ENCODE peak calls at places on chromosomes 2 and 18, in eight cellular contexts. Z, F, Q, I, J, E, V and H are unnamed samples.
A peak's percentile ranks its signal among the peaks of the same experiment; 100 is the strongest.

GRCh38 chr18:32048507-32049091 is 30.0 kb downstream of the RNF125 start:
- DNase-seq in I (no peak), F (no peak), V (no peak), E (no peak), J (no peak), Q (peak; percentile 67), Z (no peak), H (peak; percentile 77)

GRCh38 chr2:231545105-231545902 is 15.1 kb upstream of the NMUR1 start:
- DNase-seq in V (peak; percentile 36), I (no peak), J (peak; percentile 71), Q (no peak), Z (no peak), F (no peak), E (no peak), H (peak; percentile 93)

GRCh38 chr2:54704688-54705605 is 18.5 kb upstream of the EML6 start:
- DNase-seq in J (no peak), Q (peak; percentile 73), I (peak; percentile 74), Z (no peak), E (peak; percentile 42), F (peak; percentile 73), V (no peak), H (peak; percentile 84)

GRCh38 chr2:168323456-168324058 is 76.2 kb upstream of the STK39 start:
- DNase-seq in I (no peak), V (no peak), F (no peak), E (no peak), Z (no peak), Q (no peak), J (no peak), H (no peak)

GRCh38 chr2:170206246-170206645 is 28.3 kb downstream of the MYO3B start:
- DNase-seq in Z (no peak), V (no peak), J (no peak), E (no peak), I (no peak), F (no peak), Q (no peak), H (no peak)

GRCh38 chr2:3487432-3487831 is 31.9 kb downstream of the ADI1 start:
- DNase-seq in J (no peak), V (no peak), Z (no peak), Q (no peak), I (no peak), F (no peak), E (no peak), H (no peak)

GRCh38 chr2:159879061-159879604 is 81.1 kb upstream of the CD302 start:
- DNase-seq in J (peak; percentile 19), I (no peak), Z (no peak), V (no peak), Q (peak; percentile 46), E (no peak), F (no peak), H (peak; percentile 78)

GRCh38 chr18:812123-812672 is at the start of gene YES1:
- DNase-seq in E (peak; percentile 35), F (no peak), J (peak; percentile 83), I (peak; percentile 73), Z (peak; percentile 90), Q (peak; percentile 69), V (peak; percentile 57), H (peak; percentile 73)

GRCh38 chr2:241002275-241003046 is 4.0 kb downstream of the SNED1 start:
- DNase-seq in Z (no peak), I (no peak), V (no peak), Q (no peak), E (no peak), J (no peak), F (no peak), H (no peak)

GRCh38 chr2:3665886-3666612 is 8.0 kb downstream of the ALLC start:
- DNase-seq in Z (peak; percentile 24), Q (no peak), V (no peak), E (no peak), F (no peak), J (no peak), I (no peak), H (no peak)